ENCODE peak calls at places on chromosomes 2 and 18, in seven cellular contexts. B, S, M, W, H, U and J are unnamed samples.

GRCh38 chr2:235587202-235587601 is 93.4 kb downstream of the AGAP1 start:
- DNase-seq in B (no peak), S (no peak), M (no peak), W (no peak), H (no peak), U (no peak), J (no peak)

GRCh38 chr18:59515147-59515546 is 156.1 kb upstream of the LMAN1 start:
- DNase-seq in B (no peak), S (no peak), M (no peak), W (no peak), H (no peak), U (no peak), J (no peak)

GRCh38 chr18:525066-525797 is 24.7 kb upstream of the COLEC12 start:
- DNase-seq in B (peak; percentile 95), S (no peak), M (no peak), W (no peak), H (no peak), U (no peak), J (peak; percentile 55)

GRCh38 chr2:13581471-13581870 is 864.7 kb downstream of the TRIB2 start:
- DNase-seq in B (peak; percentile 3), S (no peak), M (no peak), W (no peak), H (no peak), U (no peak), J (no peak)

GRCh38 chr2:95113464-95113863 is 8.1 kb downstream of the MRPS5 start:
- DNase-seq in B (no peak), S (no peak), M (no peak), W (no peak), H (no peak), U (no peak), J (no peak)

GRCh38 chr2:10022464-10022863 is 20.9 kb upstream of the KLF11 start:
- DNase-seq in B (no peak), S (no peak), M (no peak), W (no peak), H (no peak), U (no peak), J (no peak)

GRCh38 chr2:137348301-137348700 is 583.0 kb downstream of the THSD7B start:
- DNase-seq in B (no peak), S (no peak), M (no peak), W (no peak), H (no peak), U (no peak), J (no peak)

GRCh38 chr18:78378983-78379382 is 600.6 kb upstream of the SALL3 start:
- DNase-seq in B (no peak), S (no peak), M (no peak), W (no peak), H (no peak), U (no peak), J (no peak)

GRCh38 chr18:54229660-54230059 is 5.2 kb upstream of the MBD2 start:
- DNase-seq in B (no peak), S (no peak), M (no peak), W (no peak), H (no peak), U (no peak), J (no peak)

GRCh38 chr2:32061973-32062861 is 1.1 kb upstream of the SPAST start:
- DNase-seq in B (peak; percentile 43), S (no peak), M (no peak), W (peak; percentile 62), H (no peak), U (no peak), J (peak; percentile 24)

GRCh38 chr2:241150660-241151530 is 628 bp downstream of the PPP1R7 start:
- DNase-seq in B (peak; percentile 42), S (no peak), M (no peak), W (peak; percentile 40), H (no peak), U (no peak), J (no peak)

GRCh38 chr2:105497094-105497493 is 98.2 kb upstream of the FHL2 start:
- DNase-seq in B (no peak), S (no peak), M (no peak), W (no peak), H (no peak), U (no peak), J (peak; percentile 39)